ENCODE peak calls at places on chromosomes 2 and 18, in five cellular contexts. U is MM.1S, E is A673, Z is PC-3, S is GM23338. L is an unnamed sample. For H3K4me1, the result is how much of the 10 kb centered on the place peaks cover.

GRCh38 chr2:128573116-128573515 is 254.4 kb upstream of the HS6ST1 start:
- DNase-seq in U (no peak), S (no peak), E (no peak), Z (no peak), L (no peak)

GRCh38 chr18:12246849-12247808 is 7.0 kb upstream of the CIDEA start:
- DNase-seq in U (peak), E (peak), S (peak), Z (no peak), L (peak)

GRCh38 chr18:35818353-35818667 is 154.2 kb upstream of the RMP24 start:
- DNase-seq in E (no peak), Z (no peak), U (no peak), S (no peak), L (no peak)

GRCh38 chr2:210366675-210367080 is 51.7 kb upstream of the MYL1 start:
- DNase-seq in E (no peak), U (no peak), S (no peak), Z (no peak), L (no peak)

GRCh38 chr18:58088723-58089074 is 44.7 kb downstream of the NEDD4L start:
- DNase-seq in U (no peak), Z (peak), S (no peak), E (no peak), L (no peak)

GRCh38 chr2:53545159-53546055 is 222.2 kb upstream of the CHAC2 start:
- DNase-seq in U (no peak), Z (no peak), S (no peak), E (no peak), L (no peak)

GRCh38 chr2:237909075-237909695 is 49.8 kb downstream of the RAMP1 start:
- DNase-seq in E (no peak), U (no peak), S (no peak), Z (no peak), L (no peak)

GRCh38 chr2:60262178-60262577 is 291.3 kb downstream of the BCL11A start:
- DNase-seq in Z (no peak), E (no peak), S (no peak), U (no peak), L (peak)

GRCh38 chr2:33441235-33441810 is 35.1 kb upstream of the RASGRP3 start:
- DNase-seq in U (peak), E (peak), S (peak), Z (peak), L (peak)

GRCh38 chr18:59885579-59886163 is 14.1 kb upstream of the PMAIP1 start:
- DNase-seq in Z (peak), U (peak), E (peak), S (no peak), L (no peak)

GRCh38 chr2:46174559-46175170 is 122.5 kb upstream of the EPAS1 start:
- DNase-seq in U (no peak), S (no peak), Z (no peak), E (no peak), L (no peak)

GRCh38 chr2:131048641-131049040 is 44.6 kb downstream of the FAM168B start:
- DNase-seq in U (no peak), S (no peak), E (no peak), Z (no peak), L (no peak)

GRCh38 chr2:113169002-113169530 is 4.7 kb upstream of the PSD4 start:
- DNase-seq in S (no peak), Z (no peak), E (no peak), U (no peak), L (no peak)

GRCh38 chr2:238127165-238128060 is 11.1 kb upstream of the KLHL30 start:
- DNase-seq in E (peak), S (no peak), Z (no peak), U (peak), L (peak)

GRCh38 chr2:40668435-40668834 is 216.5 kb upstream of the SLC8A1 start:
- DNase-seq in Z (no peak), E (peak), S (no peak), U (no peak), L (no peak)

GRCh38 chr18:43875496-43875895 is 598.2 kb upstream of the SYT4 start:
- DNase-seq in E (no peak), Z (no peak), S (no peak), U (no peak), L (no peak)

GRCh38 chr2:197499594-197500502 is at the start of the genes HSPD1 and HSPE1:
- DNase-seq in Z (peak), S (peak), U (peak), E (peak), L (peak)
- H3K4me1 ChIP-seq in Z (under half), S (under half), U (under half), E (under half), L (under half)

GRCh38 chr2:144510206-144510991 is 9.5 kb downstream of the ZEB2 start:
- DNase-seq in E (peak), Z (no peak), S (peak), U (no peak), L (peak)
- TF ChIP-seq EZH2 in E (no peak), Z (no peak), S (no peak), U (no peak), L (no peak)

GRCh38 chr2:228401065-228401912 is 219.8 kb upstream of the SPHKAP start:
- DNase-seq in E (peak), Z (peak), S (peak), U (peak), L (no peak)
- TF ChIP-seq CTCF in E (no peak), Z (peak), S (peak), U (peak), L (no peak)

GRCh38 chr2:62741954-62742722 is 36.6 kb downstream of the EHBP1 start:
- DNase-seq in S (no peak), E (no peak), U (no peak), Z (peak), L (no peak)

GRCh38 chr2:62741127-62741526 is 35.6 kb downstream of the EHBP1 start:
- DNase-seq in Z (no peak), U (no peak), E (no peak), S (no peak), L (no peak)

GRCh38 chr2:62736899-62737559 is 31.5 kb downstream of the EHBP1 start:
- DNase-seq in U (no peak), Z (no peak), E (no peak), S (peak), L (peak)

GRCh38 chr2:62738981-62739936 is 33.7 kb downstream of the EHBP1 start:
- DNase-seq in S (no peak), U (no peak), Z (no peak), E (no peak), L (no peak)

GRCh38 chr2:62740221-62740620 is 34.7 kb downstream of the EHBP1 start:
- DNase-seq in U (no peak), S (no peak), Z (no peak), E (no peak), L (no peak)
- H3K4me1 ChIP-seq in U (under half), S (half or more), Z (under half), E (under half), L (under half)

GRCh38 chr2:181685150-181685688 is 4.9 kb upstream of the NEUROD1 start:
- DNase-seq in U (no peak), S (peak), E (no peak), Z (no peak), L (peak)
- TF ChIP-seq EZH2 in U (no peak), S (peak), E (no peak), Z (no peak), L (peak)

DNA sequence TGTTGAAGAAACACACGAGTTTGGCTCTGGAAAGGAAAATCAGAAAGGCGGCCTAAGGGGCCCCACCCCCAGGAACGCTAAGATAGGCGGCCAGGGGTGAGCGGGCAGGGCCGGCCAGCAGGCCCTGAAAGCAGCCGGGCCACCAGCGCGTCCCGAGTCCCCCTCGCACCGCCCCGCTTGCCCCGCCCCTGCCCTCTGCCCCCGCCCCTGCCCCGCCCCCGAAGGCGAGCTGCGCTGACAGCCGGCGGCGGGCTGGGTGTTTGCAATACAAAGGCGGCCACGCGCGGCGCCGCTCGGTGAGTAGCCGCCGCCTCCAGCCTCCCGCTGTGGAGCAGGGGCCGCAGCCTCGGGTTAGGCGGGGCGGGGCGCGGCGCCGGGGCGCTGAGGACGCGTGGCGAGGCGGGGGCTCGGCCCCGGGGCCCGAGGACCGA is at the start of gene LPIN1:
- DNase-seq in S (peak), E (peak), Z (peak), U (peak), L (peak)
- TF ChIP-seq CTCF in S (no peak), E (no peak), Z (no peak), U (no peak), L (peak)

DNA sequence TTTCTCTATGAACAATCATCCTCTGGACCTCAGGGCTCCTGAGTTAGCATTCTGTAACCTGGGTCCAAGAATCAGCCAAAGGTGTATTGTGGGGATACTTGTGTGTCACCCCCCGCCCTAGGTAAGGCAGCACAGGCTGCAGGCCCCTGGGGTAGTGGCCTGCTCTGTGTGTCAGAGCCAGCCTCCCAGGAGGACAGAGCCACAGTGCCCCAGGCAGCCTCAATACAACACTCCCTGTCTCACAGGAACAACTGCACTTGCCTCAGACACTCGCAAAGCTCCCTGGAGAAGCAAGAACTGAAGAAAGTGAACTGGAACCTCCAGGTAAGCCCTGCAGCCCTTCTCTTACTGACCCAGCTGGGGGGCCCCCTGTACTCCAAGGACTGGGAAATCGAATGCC is 121.3 kb upstream of the PPP1CB start:
- DNase-seq in E (no peak), U (no peak), Z (no peak), S (no peak), L (no peak)
- H3K4me1 ChIP-seq in E (under half), U (under half), Z (under half), S (under half), L (under half)

DNA sequence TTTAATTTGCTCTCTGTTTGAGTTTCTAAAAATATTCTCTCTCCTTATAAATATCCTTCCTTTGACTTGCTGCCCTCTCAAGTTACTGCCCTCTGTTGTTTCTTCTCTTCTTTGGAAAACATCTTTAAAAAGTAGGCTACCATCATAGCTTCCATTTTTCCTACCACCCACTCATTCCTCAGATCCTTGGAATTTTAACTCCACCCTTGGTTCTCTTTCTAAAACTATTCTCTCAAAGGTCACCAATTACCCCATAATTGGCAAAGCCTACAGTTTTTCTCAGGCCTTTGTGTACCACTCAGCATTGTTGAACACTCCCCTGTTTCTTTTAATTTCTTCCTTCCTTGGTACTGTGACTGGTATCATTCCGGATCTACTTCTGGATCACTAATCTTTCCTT is 43.0 kb upstream of the ITGAV start:
- DNase-seq in Z (no peak), U (no peak), E (no peak), S (no peak), L (no peak)
- TF ChIP-seq EZH2 in Z (no peak), U (no peak), E (no peak), S (no peak), L (no peak)

L was measured in neural progenitor cell.